ENCODE peak calls at places on chromosomes 7 and 10, in four cellular contexts. T is NCI-H460; R is activated T-cell treated with anti-CD3 and anti-CD28 coated beads, Interleukin-2, amount 50 U/mL, for 72 hours; N is RWPE1. X is an unnamed sample.

GRCh38 chr10:34377833-34378232 is 437.3 kb downstream of the PARD3 start:
- DNase-seq in T (no peak), N (no peak), R (no peak), X (no peak)

GRCh38 chr7:116213361-116214155 is 3.2 kb downstream of the TES start:
- DNase-seq in N (no peak), R (no peak), T (no peak), X (no peak)

GRCh38 chr10:71714055-71714454 is 5.5 kb downstream of the C10orf105 start:
- DNase-seq in R (no peak), T (no peak), N (no peak), X (no peak)

GRCh38 chr7:110645060-110645459 is 445.9 kb upstream of the LRRN3 start:
- DNase-seq in R (no peak), N (no peak), T (no peak), X (no peak)

GRCh38 chr10:123390332-123390731 is 236.1 kb downstream of the BUB3 start:
- DNase-seq in R (no peak), T (no peak), N (no peak), X (no peak)

GRCh38 chr10:34931216-34931615 is 116.1 kb upstream of the PARD3 start:
- DNase-seq in N (no peak), T (no peak), R (no peak), X (no peak)

GRCh38 chr10:76436367-76436766 is 1004.9 kb downstream of the LRMDA start:
- DNase-seq in N (no peak), R (no peak), T (no peak), X (no peak)

GRCh38 chr10:17075510-17075909 is 54.1 kb downstream of the CUBN start:
- DNase-seq in T (peak), N (peak), R (no peak), X (peak)

GRCh38 chr7:100673942-100674431 is 447 bp downstream of the GNB2 start:
- DNase-seq in N (no peak), T (no peak), R (no peak), X (no peak)

GRCh38 chr7:107208563-107208962 is 39.8 kb downstream of the HBP1 start:
- DNase-seq in T (no peak), N (no peak), R (no peak), X (no peak)

GRCh38 chr7:44307301-44307900 is 18.0 kb downstream of the CAMK2B start:
- DNase-seq in R (peak), N (peak), T (peak), X (peak)

GRCh38 chr10:79937661-79938226 is 11.2 kb downstream of the SFTPD start:
- DNase-seq in T (no peak), N (no peak), R (no peak), X (no peak)

GRCh38 chr7:39509441-39509840 is 56.8 kb upstream of the YAE1 start:
- DNase-seq in N (no peak), T (no peak), R (no peak), X (no peak)

GRCh38 chr10:99456207-99456606 is 25.8 kb upstream of the GOT1 start:
- DNase-seq in N (peak), R (no peak), T (no peak), X (no peak)

GRCh38 chr10:102517553-102517952 is 13.8 kb downstream of the SUFU start:
- DNase-seq in T (no peak), R (no peak), N (no peak), X (no peak)

GRCh38 chr7:38699481-38699880 is 68.3 kb upstream of the AMPH start:
- DNase-seq in R (no peak), N (no peak), T (no peak), X (no peak)

GRCh38 chr10:19111501-19112267 is 63.1 kb downstream of the MALRD1 start:
- DNase-seq in N (no peak), R (no peak), T (no peak), X (no peak)

GRCh38 chr10:88527245-88527644 is 55.9 kb downstream of the RNLS start:
- DNase-seq in R (no peak), N (no peak), T (no peak), X (no peak)

GRCh38 chr10:6416892-6417512 is 163.1 kb downstream of the PRKCQ start:
- DNase-seq in N (peak), T (peak), R (peak), X (no peak)

GRCh38 chr7:13777242-13777641 is 212.2 kb downstream of the ETV1 start:
- DNase-seq in T (no peak), N (no peak), R (no peak), X (no peak)

GRCh38 chr7:2143981-2144595 is 88.7 kb downstream of the MAD1L1 start:
- DNase-seq in N (no peak), T (no peak), R (no peak), X (no peak)

GRCh38 chr10:107028249-107028648 is 136.3 kb downstream of the SORCS1 start:
- DNase-seq in N (no peak), T (no peak), R (no peak), X (no peak)

GRCh38 chr10:128130051-128130450 is 3.8 kb upstream of the MKI67 start:
- DNase-seq in N (peak), R (no peak), T (peak), X (peak)

GRCh38 chr10:119020627-119020946 is 8.9 kb upstream of the NANOS1 start:
- DNase-seq in R (no peak), N (peak), T (no peak), X (peak)

GRCh38 chr7:17474724-17475344 is 176.4 kb downstream of the AHR start:
- DNase-seq in N (no peak), R (no peak), T (peak), X (no peak)

GRCh38 chr10:11728353-11728752 is 13.8 kb upstream of the ECHDC3 start:
- DNase-seq in R (no peak), T (no peak), N (no peak), X (no peak)

GRCh38 chr7:457814-458510 is 61.7 kb downstream of the PDGFA start:
- DNase-seq in T (no peak), N (no peak), R (no peak), X (no peak)

GRCh38 chr7:22980422-22980821 is 33.5 kb downstream of the HYCC1 start:
- DNase-seq in N (peak), R (no peak), T (no peak), X (no peak)

GRCh38 chr7:26813426-26813825 is 51.0 kb downstream of the SKAP2 start:
- DNase-seq in T (no peak), N (no peak), R (no peak), X (no peak)

GRCh38 chr10:33277135-33277536 is 57.3 kb downstream of the NRP1 start:
- DNase-seq in T (no peak), R (no peak), N (no peak), X (no peak)

GRCh38 chr7:41910916-41911315 is 208.0 kb upstream of the INHBA start:
- DNase-seq in N (no peak), T (no peak), R (no peak), X (no peak)

GRCh38 chr7:153034791-153035190 is 275.2 kb downstream of the ACTR3B start:
- DNase-seq in R (no peak), N (no peak), T (no peak), X (no peak)

GRCh38 chr10:76647276-76647675 is 990.3 kb downstream of the KCNMA1 start:
- DNase-seq in N (no peak), T (no peak), R (no peak), X (no peak)

GRCh38 chr10:17457083-17457482 is 2.7 kb upstream of the ST8SIA6 start:
- DNase-seq in N (no peak), T (no peak), R (no peak), X (no peak)

GRCh38 chr7:130010689-130011412 is 40.3 kb downstream of the ZC3HC1 start:
- DNase-seq in N (peak), R (peak), T (peak), X (peak)

X was measured in PC-9.